ENCODE peak calls at places on chromosome 1, in four cellular contexts. One of them, this sample, is unnamed.
A peak's percentile ranks its signal among the peaks of the same experiment; 100 is the strongest.

GRCh38 chr1:95604784-95605183 is 370.8 kb downstream of the RWDD3 start:
- DNase-seq in GM06990: no peak
- DNase-seq in left ventricle myocardium inferior: no peak
- DNase-seq in progenitor cell of endocrine pancreas: no peak
- DNase-seq in this sample: no peak

GRCh38 chr1:186304982-186305949 is 69.8 kb downstream of the TPR start:
- DNase-seq in progenitor cell of endocrine pancreas: no peak
- DNase-seq in left ventricle myocardium inferior: no peak
- DNase-seq in GM06990: peak; percentile 17
- DNase-seq in this sample: peak; percentile 39

GRCh38 chr1:48681476-48682305 is 95.0 kb downstream of the BEND5 start:
- DNase-seq in GM06990: no peak
- DNase-seq in progenitor cell of endocrine pancreas: no peak
- DNase-seq in left ventricle myocardium inferior: no peak
- DNase-seq in this sample: no peak

GRCh38 chr1:36942093-36942492 is 92.2 kb downstream of the GRIK3 start:
- DNase-seq in left ventricle myocardium inferior: no peak
- DNase-seq in progenitor cell of endocrine pancreas: no peak
- DNase-seq in GM06990: no peak
- DNase-seq in this sample: no peak

GRCh38 chr1:103367186-103367585 is 158.3 kb upstream of the RNPC3 start:
- DNase-seq in GM06990: no peak
- DNase-seq in progenitor cell of endocrine pancreas: no peak
- DNase-seq in left ventricle myocardium inferior: no peak
- DNase-seq in this sample: no peak

GRCh38 chr1:222817529-222817928 is 2.7 kb downstream of the DISP1 start:
- DNase-seq in left ventricle myocardium inferior: no peak
- DNase-seq in progenitor cell of endocrine pancreas: no peak
- DNase-seq in GM06990: no peak
- DNase-seq in this sample: peak; percentile 8

GRCh38 chr1:33348676-33349080 is 27.8 kb upstream of the A3GALT2 start:
- DNase-seq in progenitor cell of endocrine pancreas: no peak
- DNase-seq in left ventricle myocardium inferior: no peak
- DNase-seq in GM06990: no peak
- DNase-seq in this sample: no peak

GRCh38 chr1:70458120-70458519 is 47.1 kb downstream of the CTH start:
- DNase-seq in GM06990: no peak
- DNase-seq in progenitor cell of endocrine pancreas: no peak
- DNase-seq in left ventricle myocardium inferior: no peak
- DNase-seq in this sample: no peak

GRCh38 chr1:116306102-116306501 is 66.9 kb upstream of the ATP1A1 start:
- DNase-seq in left ventricle myocardium inferior: no peak
- DNase-seq in progenitor cell of endocrine pancreas: no peak
- DNase-seq in GM06990: no peak
- DNase-seq in this sample: no peak

GRCh38 chr1:230123280-230124186 is 56.5 kb downstream of the GALNT2 start:
- DNase-seq in left ventricle myocardium inferior: no peak
- DNase-seq in progenitor cell of endocrine pancreas: no peak
- DNase-seq in GM06990: peak; percentile 83
- DNase-seq in this sample: no peak

GRCh38 chr1:145759713-145760112 is 40.4 kb downstream of the CD160 start:
- DNase-seq in progenitor cell of endocrine pancreas: no peak
- DNase-seq in left ventricle myocardium inferior: no peak
- DNase-seq in GM06990: no peak
- DNase-seq in this sample: no peak

GRCh38 chr1:3785458-3786157 is 10.7 kb downstream of the LRRC47 start:
- DNase-seq in progenitor cell of endocrine pancreas: no peak
- DNase-seq in GM06990: no peak
- DNase-seq in left ventricle myocardium inferior: no peak
- DNase-seq in this sample: peak; percentile 37

GRCh38 chr1:56790036-56790435 is 29.2 kb downstream of the FYB2 start:
- DNase-seq in left ventricle myocardium inferior: no peak
- DNase-seq in progenitor cell of endocrine pancreas: no peak
- DNase-seq in GM06990: no peak
- DNase-seq in this sample: no peak

GRCh38 chr1:204218552-204218951 is 4.8 kb upstream of the GOLT1A start:
- DNase-seq in progenitor cell of endocrine pancreas: no peak
- DNase-seq in left ventricle myocardium inferior: no peak
- DNase-seq in GM06990: no peak
- DNase-seq in this sample: no peak

GRCh38 chr1:11175461-11175860 is 13.7 kb upstream of the ANGPTL7 start:
- DNase-seq in progenitor cell of endocrine pancreas: no peak
- DNase-seq in GM06990: no peak
- DNase-seq in left ventricle myocardium inferior: no peak
- DNase-seq in this sample: no peak

GRCh38 chr1:28893403-28894102 is 20.8 kb upstream of the EPB41 start:
- DNase-seq in progenitor cell of endocrine pancreas: no peak
- DNase-seq in GM06990: no peak
- DNase-seq in left ventricle myocardium inferior: no peak
- DNase-seq in this sample: peak; percentile 31

GRCh38 chr1:65393345-65393744 is 27.1 kb upstream of the LEPR start:
- DNase-seq in progenitor cell of endocrine pancreas: no peak
- DNase-seq in GM06990: peak; percentile 33
- DNase-seq in left ventricle myocardium inferior: no peak
- DNase-seq in this sample: peak; percentile 60

GRCh38 chr1:202958544-202959275 is 598 bp upstream of the ADIPOR1 start:
- DNase-seq in GM06990: no peak
- DNase-seq in left ventricle myocardium inferior: no peak
- DNase-seq in progenitor cell of endocrine pancreas: no peak
- DNase-seq in this sample: peak; percentile 16

GRCh38 chr1:61170328-61171238 is 88.2 kb downstream of the NFIA start:
- DNase-seq in GM06990: no peak
- DNase-seq in progenitor cell of endocrine pancreas: no peak
- DNase-seq in left ventricle myocardium inferior: no peak
- DNase-seq in this sample: no peak

GRCh38 chr1:53563609-53564008 is 104.4 kb downstream of the DMRTB1 start:
- DNase-seq in left ventricle myocardium inferior: no peak
- DNase-seq in GM06990: no peak
- DNase-seq in progenitor cell of endocrine pancreas: no peak
- DNase-seq in this sample: no peak

GRCh38 chr1:181448461-181448860 is 34.9 kb upstream of the CACNA1E start:
- DNase-seq in left ventricle myocardium inferior: no peak
- DNase-seq in GM06990: no peak
- DNase-seq in progenitor cell of endocrine pancreas: no peak
- DNase-seq in this sample: no peak

GRCh38 chr1:231319080-231319479 is 18.6 kb downstream of the EXOC8 start:
- DNase-seq in left ventricle myocardium inferior: no peak
- DNase-seq in GM06990: no peak
- DNase-seq in progenitor cell of endocrine pancreas: no peak
- DNase-seq in this sample: no peak

GRCh38 chr1:95953005-95953404 is 719.0 kb downstream of the RWDD3 start:
- DNase-seq in progenitor cell of endocrine pancreas: no peak
- DNase-seq in GM06990: no peak
- DNase-seq in left ventricle myocardium inferior: no peak
- DNase-seq in this sample: no peak

GRCh38 chr1:205417884-205418283 is 4.0 kb downstream of the LEMD1 start:
- DNase-seq in progenitor cell of endocrine pancreas: no peak
- DNase-seq in GM06990: no peak
- DNase-seq in left ventricle myocardium inferior: no peak
- DNase-seq in this sample: no peak

DNA sequence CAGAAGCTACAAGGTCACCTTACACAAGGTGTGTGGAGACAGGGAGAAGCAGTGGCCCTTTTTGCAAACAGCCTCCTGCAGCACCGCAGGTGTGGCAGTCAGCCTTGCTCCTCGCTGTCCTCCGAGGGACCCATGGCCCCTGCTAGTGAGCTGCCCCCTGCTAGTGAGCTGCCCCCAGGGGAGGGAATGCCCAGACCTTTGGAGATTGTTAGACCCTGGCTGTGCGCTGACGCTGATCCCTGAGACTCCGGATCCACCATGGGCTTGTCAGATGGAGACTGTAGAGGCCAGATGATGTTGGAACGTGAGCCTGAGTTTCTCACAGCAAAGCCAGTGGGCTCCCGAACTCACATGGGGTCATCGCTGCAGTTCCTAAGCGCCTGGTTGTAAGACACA is 172.2 kb downstream of the NPHP4 start:
- DNase-seq in left ventricle myocardium inferior: no peak
- DNase-seq in progenitor cell of endocrine pancreas: no peak
- DNase-seq in GM06990: no peak
- DNase-seq in this sample: no peak
- TF ChIP-seq CTCF in left ventricle myocardium inferior: no peak
- TF ChIP-seq CTCF in progenitor cell of endocrine pancreas: no peak
- TF ChIP-seq CTCF in GM06990: no peak
- TF ChIP-seq CTCF in this sample: no peak

DNA sequence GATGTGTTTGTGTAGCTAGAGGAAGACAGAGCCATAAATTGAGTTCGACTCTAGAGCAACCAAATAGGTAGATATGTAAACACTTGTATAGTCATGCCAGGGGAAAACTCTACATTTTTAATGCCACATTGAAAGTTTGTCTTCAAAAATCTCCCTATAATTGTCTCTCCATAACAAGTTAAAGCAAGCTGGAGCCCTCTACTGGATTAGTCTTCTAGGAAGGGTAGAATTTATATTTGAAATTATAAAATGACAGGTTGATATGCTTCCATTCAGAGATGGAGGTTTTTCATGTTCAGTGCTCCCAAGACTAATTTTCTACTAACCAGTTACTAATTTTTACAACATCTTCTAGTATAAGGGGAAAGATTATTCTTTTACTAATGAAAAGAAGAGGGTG is 13.1 kb upstream of the COL24A1 start:
- DNase-seq in progenitor cell of endocrine pancreas: no peak
- DNase-seq in left ventricle myocardium inferior: no peak
- DNase-seq in GM06990: no peak
- DNase-seq in this sample: no peak
- TF ChIP-seq CTCF in progenitor cell of endocrine pancreas: no peak
- TF ChIP-seq CTCF in left ventricle myocardium inferior: no peak
- TF ChIP-seq CTCF in GM06990: no peak
- TF ChIP-seq CTCF in this sample: no peak

DNA sequence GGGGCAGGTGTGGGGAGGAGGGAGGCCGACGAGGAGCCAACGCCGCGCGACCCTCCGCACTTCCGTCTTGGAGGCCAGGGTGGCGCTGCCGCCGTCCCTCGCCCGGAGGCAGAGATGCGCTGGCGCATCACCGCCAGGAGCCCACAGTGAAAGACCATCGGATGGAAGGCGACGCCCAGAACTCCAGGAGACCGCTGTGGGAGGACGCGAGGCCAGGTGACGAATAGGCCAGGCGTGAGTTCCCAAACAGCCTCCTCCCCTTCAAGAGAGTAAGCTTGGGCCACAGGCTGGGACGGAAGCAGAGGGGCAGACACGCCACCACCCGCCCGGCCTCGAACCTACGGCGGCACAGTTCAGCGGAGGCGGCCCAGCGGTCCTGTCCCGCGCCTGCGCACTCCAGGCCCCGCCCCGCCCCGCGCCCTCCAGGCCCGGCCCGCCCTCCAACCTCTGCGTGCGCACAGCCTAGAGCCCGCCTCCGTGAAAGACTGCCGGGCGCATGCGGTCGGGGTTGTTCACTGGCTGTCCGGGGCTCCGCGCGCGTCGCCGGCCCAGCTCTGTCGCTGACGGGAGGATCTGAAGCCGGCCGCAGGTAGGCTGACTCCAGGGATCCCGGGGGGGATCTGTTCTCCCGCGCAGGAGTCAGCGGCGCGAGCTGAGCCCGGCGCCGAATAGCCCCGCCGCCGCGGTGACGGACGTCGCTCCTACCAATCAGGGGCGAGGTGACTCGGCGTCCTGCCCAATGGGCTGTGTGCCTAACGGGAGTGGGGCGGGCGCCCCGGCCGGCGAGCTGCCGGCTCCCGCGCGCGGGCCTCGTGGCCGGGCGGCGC is at the start of gene CTPS1:
- DNase-seq in GM06990: peak; percentile 95
- DNase-seq in left ventricle myocardium inferior: peak; percentile 96
- DNase-seq in progenitor cell of endocrine pancreas: peak; percentile 91
- DNase-seq in this sample: peak; percentile 94
- TF ChIP-seq CTCF in GM06990: peak; percentile 37
- TF ChIP-seq CTCF in left ventricle myocardium inferior: no peak
- TF ChIP-seq CTCF in progenitor cell of endocrine pancreas: peak; percentile 50
- TF ChIP-seq CTCF in this sample: peak; percentile 31

GRCh38 chr1:17881761-17882160 is 126.6 kb downstream of the ACTL8 start:
- DNase-seq in progenitor cell of endocrine pancreas: no peak
- DNase-seq in left ventricle myocardium inferior: no peak
- DNase-seq in GM06990: no peak
- DNase-seq in this sample: no peak
- TF ChIP-seq CTCF in progenitor cell of endocrine pancreas: no peak
- TF ChIP-seq CTCF in left ventricle myocardium inferior: peak; percentile 44
- TF ChIP-seq CTCF in GM06990: no peak
- TF ChIP-seq CTCF in this sample: no peak

This sample was measured in NB4.